ENCODE peak calls at places on chromosomes 7 and 10, in seven cellular contexts. Q, W, H, I, D, P and C are unnamed samples.

GRCh38 chr7:95690367-95690947 is 81.9 kb upstream of the DYNC1I1 start:
- DNase-seq in Q (peak; percentile 52), W (peak; percentile 8), H (no peak), I (peak; percentile 27), D (peak; percentile 47), P (peak; percentile 40), C (peak; percentile 59)

GRCh38 chr10:71815515-71816130 is 35.4 kb downstream of the PSAP start:
- DNase-seq in Q (no peak), W (no peak), H (no peak), I (no peak), D (no peak), P (no peak), C (no peak)

GRCh38 chr7:3861941-3862340 is 560.9 kb downstream of the SDK1 start:
- DNase-seq in Q (no peak), W (peak; percentile 1), H (no peak), I (no peak), D (no peak), P (no peak), C (no peak)

GRCh38 chr7:42597296-42597695 is 314.6 kb downstream of the C7orf25 start:
- DNase-seq in Q (no peak), W (no peak), H (no peak), I (no peak), D (no peak), P (no peak), C (no peak)

GRCh38 chr7:117090820-117091219 is 137.5 kb downstream of the ST7 start:
- DNase-seq in Q (no peak), W (no peak), H (no peak), I (no peak), D (no peak), P (no peak), C (no peak)

GRCh38 chr10:57823398-57823797 is 444.3 kb downstream of the IPMK start:
- DNase-seq in Q (no peak), W (no peak), H (no peak), I (no peak), D (no peak), P (no peak), C (peak; percentile 67)

GRCh38 chr10:83545901-83546391 is 593.4 kb upstream of the GHITM start:
- DNase-seq in Q (no peak), W (peak; percentile 64), H (no peak), I (peak; percentile 55), D (no peak), P (no peak), C (no peak)

GRCh38 chr10:99235872-99236626 is 397 bp upstream of the HPSE2 start:
- DNase-seq in Q (no peak), W (no peak), H (no peak), I (peak; percentile 22), D (no peak), P (no peak), C (no peak)

GRCh38 chr10:95728535-95728934 is 27.4 kb upstream of the ENTPD1 start:
- DNase-seq in Q (no peak), W (no peak), H (no peak), I (no peak), D (no peak), P (no peak), C (no peak)

GRCh38 chr7:69603937-69604494 is 5.7 kb downstream of the AUTS2 start:
- DNase-seq in Q (no peak), W (peak; percentile 53), H (no peak), I (no peak), D (no peak), P (no peak), C (no peak)

GRCh38 chr10:72274213-72274729 is 547 bp downstream of the DDIT4 start:
- DNase-seq in Q (no peak), W (no peak), H (no peak), I (peak; percentile 65), D (no peak), P (no peak), C (no peak)

GRCh38 chr7:159028456-159029401 is 115.9 kb downstream of the VIPR2 start:
- DNase-seq in Q (no peak), W (no peak), H (no peak), I (no peak), D (no peak), P (no peak), C (no peak)

GRCh38 chr10:52682766-52683165 is 89.8 kb downstream of the MBL2 start:
- DNase-seq in Q (no peak), W (no peak), H (no peak), I (no peak), D (no peak), P (no peak), C (no peak)

GRCh38 chr10:31929986-31930675 is 1.5 kb upstream of the ARHGAP12 start:
- DNase-seq in Q (no peak), W (no peak), H (no peak), I (no peak), D (no peak), P (no peak), C (no peak)

GRCh38 chr10:4132216-4132556 is 347.2 kb upstream of the KLF6 start:
- DNase-seq in Q (no peak), W (no peak), H (no peak), I (no peak), D (no peak), P (no peak), C (no peak)

GRCh38 chr10:4130685-4131084 is 345.7 kb upstream of the KLF6 start:
- DNase-seq in Q (no peak), W (no peak), H (no peak), I (no peak), D (no peak), P (no peak), C (no peak)

GRCh38 chr10:4127518-4128315 is 342.7 kb upstream of the KLF6 start:
- DNase-seq in Q (no peak), W (peak; percentile 71), H (no peak), I (no peak), D (peak; percentile 26), P (no peak), C (peak; percentile 13)

GRCh38 chr10:4131407-4132215 is 346.6 kb upstream of the KLF6 start:
- DNase-seq in Q (no peak), W (peak; percentile 66), H (no peak), I (no peak), D (no peak), P (no peak), C (no peak)

GRCh38 chr10:4129866-4130455 is 345.0 kb upstream of the KLF6 start:
- DNase-seq in Q (no peak), W (no peak), H (no peak), I (no peak), D (no peak), P (no peak), C (no peak)
- TF ChIP-seq JUND in Q (no peak), W (no peak), H (no peak), I (no peak), D (no peak), P (no peak), C (no peak)

DNA sequence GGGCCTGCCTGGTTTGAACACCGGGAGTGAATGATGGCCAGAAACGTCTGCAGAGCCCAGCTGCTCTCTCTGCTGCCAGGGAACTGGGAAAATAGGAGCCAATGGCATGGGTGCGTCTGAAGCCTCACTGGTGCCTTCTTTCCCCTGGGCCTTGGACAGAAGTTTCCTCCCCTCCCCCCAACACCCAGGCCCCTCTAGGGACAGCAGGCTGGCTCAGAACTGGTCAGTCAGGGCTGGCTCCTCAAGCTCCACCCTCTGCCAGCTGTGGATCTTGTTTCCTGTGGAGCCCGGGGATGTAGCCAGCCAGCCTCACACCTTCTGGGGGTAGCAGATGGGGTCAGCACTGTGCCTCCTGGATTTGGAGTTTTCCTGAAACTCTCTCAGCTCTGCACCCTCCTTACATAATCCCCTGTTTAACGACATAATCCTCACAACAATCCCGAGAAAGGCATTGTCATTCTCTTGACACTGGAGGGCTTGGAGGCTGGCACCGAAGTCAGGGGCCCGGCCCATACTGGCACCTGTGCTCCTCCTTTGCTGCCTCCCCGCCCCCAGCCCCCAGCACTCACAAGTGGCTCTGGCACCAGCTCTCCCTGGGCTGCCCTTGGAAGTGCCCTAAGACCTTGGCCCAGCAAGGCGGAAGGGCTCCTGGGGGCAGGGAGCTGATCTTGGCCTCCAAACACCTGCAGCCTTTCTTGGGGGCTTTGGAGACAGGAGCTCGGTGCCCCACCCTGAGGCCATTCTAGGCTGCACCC is 5.7 kb downstream of the LDB3 start:
- DNase-seq in Q (no peak), W (no peak), H (no peak), I (peak; percentile 79), D (no peak), P (no peak), C (peak; percentile 68)
- TF ChIP-seq JUND in Q (no peak), W (no peak), H (no peak), I (no peak), D (no peak), P (no peak), C (no peak)

DNA sequence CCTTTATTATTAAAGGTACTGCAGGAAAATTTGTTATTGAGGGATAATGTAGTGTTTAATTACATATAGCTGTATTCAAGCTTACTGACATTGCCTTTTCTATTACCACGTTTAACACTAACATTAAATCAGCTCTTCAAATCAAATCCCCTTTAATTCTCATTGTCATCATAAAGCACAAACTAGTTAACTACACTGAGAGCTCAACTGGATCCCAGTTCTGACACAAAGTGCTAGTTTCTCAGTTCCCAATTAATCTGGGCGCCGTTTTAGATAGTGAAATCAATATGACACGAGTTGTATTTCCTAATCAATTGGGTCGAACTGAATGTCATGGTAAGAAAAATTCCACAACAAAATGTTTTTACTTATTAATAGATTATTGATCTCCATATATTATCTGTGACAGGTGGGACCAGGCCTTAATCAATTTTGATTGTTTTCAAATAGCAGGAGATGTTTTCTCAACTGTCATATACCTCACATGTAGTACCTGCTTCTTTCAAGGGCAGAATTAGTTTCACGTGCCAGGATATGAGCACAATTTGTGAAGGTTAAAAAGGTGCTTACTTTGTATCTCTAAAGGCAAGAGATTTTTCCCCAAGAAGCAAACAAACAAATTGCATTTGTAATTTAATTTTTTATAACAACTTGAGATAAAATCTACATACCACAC is 71.0 kb downstream of the AASS start:
- DNase-seq in Q (no peak), W (no peak), H (no peak), I (no peak), D (no peak), P (no peak), C (no peak)
- TF ChIP-seq JUND in Q (no peak), W (no peak), H (no peak), I (no peak), D (no peak), P (no peak), C (no peak)

GRCh38 chr7:17932770-17933169 is 7.5 kb downstream of the SNX13 start:
- DNase-seq in Q (no peak), W (no peak), H (no peak), I (no peak), D (no peak), P (no peak), C (no peak)
- TF ChIP-seq JUND in Q (no peak), W (no peak), H (no peak), I (no peak), D (no peak), P (no peak), C (no peak)

DNA sequence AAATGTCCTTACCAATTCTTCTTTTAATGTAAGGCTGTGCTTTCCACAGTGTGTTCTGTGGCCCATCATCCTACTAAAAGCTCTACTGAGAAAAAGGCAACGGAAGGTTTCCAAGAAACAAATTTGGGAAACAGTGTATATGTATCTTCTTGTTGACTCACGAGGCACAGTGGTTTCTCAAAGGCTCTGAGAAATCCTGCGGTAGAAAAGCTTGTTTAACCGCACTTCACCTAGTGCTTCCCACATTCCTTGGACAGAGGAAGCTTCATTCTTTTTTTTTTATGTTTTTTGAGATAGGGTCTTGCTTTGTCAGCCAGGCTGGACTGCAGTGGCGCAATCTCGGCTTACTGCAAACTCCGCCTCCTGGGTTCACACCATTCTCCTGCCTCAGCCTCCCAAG is 84.5 kb downstream of the TACC2 start:
- DNase-seq in Q (no peak), W (no peak), H (no peak), I (no peak), D (no peak), P (no peak), C (no peak)
- TF ChIP-seq JUND in Q (no peak), W (no peak), H (no peak), I (no peak), D (no peak), P (no peak), C (no peak)

GRCh38 chr7:12564996-12565764 is 5.3 kb upstream of the SCIN start:
- DNase-seq in Q (no peak), W (no peak), H (no peak), I (no peak), D (no peak), P (no peak), C (no peak)
- TF ChIP-seq JUND in Q (no peak), W (no peak), H (no peak), I (no peak), D (no peak), P (no peak), C (no peak)